ENCODE peak calls at places on chromosomes 12 and 14, in ten cellular contexts. E is cardiac muscle cell; S is sigmoid colon; Q is body of pancreas; R is testis; I is A549; W is PC-3; N is fibroblast of lung; B is CD8-positive, alpha-beta memory T cell; Y is ovary. F is an unnamed sample.
A peak's percentile ranks its signal among the peaks of the same experiment; 100 is the strongest.

GRCh38 chr14:54206477-54206876 is 190.3 kb upstream of the CDKN3 start:
- DNase-seq in E (peak; percentile 31), R (no peak), I (no peak), W (peak; percentile 33), Q (no peak), Y (no peak), N (no peak), B (no peak), S (no peak), F (no peak)

GRCh38 chr12:22255097-22255496 is 79.4 kb downstream of the ST8SIA1 start:
- DNase-seq in W (no peak), I (no peak), Y (no peak), E (no peak), N (peak; percentile 57), S (no peak), Q (no peak), B (no peak), R (no peak), F (peak; percentile 80)

GRCh38 chr12:29157486-29157946 is 8.4 kb downstream of the FAR2 start:
- DNase-seq in E (peak; percentile 43), B (no peak), N (no peak), R (no peak), Y (no peak), S (no peak), I (no peak), Q (no peak), W (peak; percentile 68), F (no peak)

GRCh38 chr12:54156578-54156977 is 32.2 kb downstream of the SMUG1 start:
- DNase-seq in N (no peak), B (no peak), S (no peak), R (no peak), W (no peak), I (no peak), E (no peak), Y (no peak), Q (no peak), F (no peak)

GRCh38 chr12:132145334-132145733 is 1.1 kb downstream of the NOC4L start:
- DNase-seq in B (no peak), Y (peak; percentile 32), S (no peak), I (no peak), R (no peak), E (no peak), W (no peak), Q (no peak), N (no peak), F (no peak)

GRCh38 chr12:17326649-17327048 is 720.7 kb upstream of the LMO3 start:
- DNase-seq in N (no peak), Q (no peak), Y (no peak), S (no peak), I (no peak), R (no peak), B (no peak), E (no peak), W (no peak), F (peak; percentile 6)

GRCh38 chr12:132444957-132445883 is 44.7 kb upstream of the FBRSL1 start:
- DNase-seq in W (no peak), N (no peak), Q (peak; percentile 55), I (no peak), Y (no peak), R (peak; percentile 45), B (peak; percentile 80), E (no peak), S (no peak), F (no peak)

GRCh38 chr14:65211341-65211987 is 109.1 kb upstream of the MAX start:
- DNase-seq in N (peak; percentile 85), W (peak; percentile 85), S (no peak), Q (no peak), Y (no peak), I (no peak), E (peak; percentile 78), B (no peak), R (no peak), F (peak; percentile 29)

GRCh38 chr14:20428802-20429201 is 7.2 kb downstream of the KLHL33 start:
- DNase-seq in E (no peak), Q (no peak), W (peak; percentile 25), R (no peak), B (no peak), I (no peak), S (no peak), Y (no peak), N (no peak), F (no peak)

GRCh38 chr12:130158775-130159100 is 3.5 kb upstream of the FZD10 start:
- DNase-seq in I (no peak), Y (no peak), R (no peak), W (no peak), E (no peak), S (no peak), Q (no peak), N (no peak), B (no peak), F (no peak)

GRCh38 chr14:71403673-71404072 is 496.4 kb downstream of the PCNX1 start:
- DNase-seq in B (peak; percentile 20), W (peak; percentile 51), E (peak; percentile 47), Q (no peak), N (peak; percentile 27), S (no peak), R (no peak), Y (no peak), I (no peak), F (peak; percentile 23)

GRCh38 chr12:106110626-106111300 is 28.0 kb downstream of the NUAK1 start:
- DNase-seq in W (no peak), E (no peak), B (no peak), S (peak; percentile 21), R (no peak), Y (no peak), Q (no peak), I (no peak), N (no peak), F (no peak)
- H3K4me1 ChIP-seq in W (peaks cover 62% of the 10 kb centered on the region), E (peaks cover 24% of the 10 kb centered on the region), B (no peaks in the 10 kb centered on the region), S (peaks cover 59% of the 10 kb centered on the region), R (peaks cover 40% of the 10 kb centered on the region), Y (peaks cover 21% of the 10 kb centered on the region), Q (peaks cover 54% of the 10 kb centered on the region), I (peaks cover 100% of the 10 kb centered on the region), N (peaks cover 23% of the 10 kb centered on the region), F (peaks cover 20% of the 10 kb centered on the region)

DNA sequence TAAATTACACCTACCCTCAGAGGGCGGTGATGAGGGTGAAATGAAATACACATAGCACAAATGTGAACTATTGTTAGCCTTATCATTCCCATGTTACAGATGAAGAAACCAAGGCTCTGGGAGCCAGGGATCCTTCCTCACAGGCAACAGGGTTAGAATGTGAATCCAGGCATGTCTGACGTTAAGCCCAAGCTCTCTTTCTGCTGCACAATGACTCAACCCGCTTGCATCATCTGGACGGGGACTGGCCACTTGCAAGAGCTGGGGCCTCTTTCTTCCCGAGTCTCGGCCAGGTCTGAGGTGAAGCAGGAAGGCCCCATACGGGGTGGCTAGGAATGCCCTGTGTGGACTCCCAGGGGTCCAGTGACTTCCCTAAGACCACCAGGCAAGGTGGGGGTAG is 105.2 kb downstream of the RBM19 start:
- DNase-seq in N (peak; percentile 96), W (no peak), R (no peak), B (no peak), Y (no peak), E (peak; percentile 97), I (peak; percentile 60), S (no peak), Q (no peak), F (peak; percentile 78)
- H3K4me1 ChIP-seq in N (no peaks in the 10 kb centered on the region), W (no peaks in the 10 kb centered on the region), R (peaks cover 11% of the 10 kb centered on the region), B (no peaks in the 10 kb centered on the region), Y (no peaks in the 10 kb centered on the region), E (no peaks in the 10 kb centered on the region), I (peaks cover 28% of the 10 kb centered on the region), S (peaks cover 4% of the 10 kb centered on the region), Q (no peaks in the 10 kb centered on the region), F (peaks cover 16% of the 10 kb centered on the region)

GRCh38 chr12:4246116-4246515 is 27.4 kb upstream of the CCND2 start:
- DNase-seq in Y (no peak), E (no peak), S (no peak), W (no peak), N (no peak), Q (no peak), R (no peak), I (no peak), B (no peak), F (no peak)
- H3K4me1 ChIP-seq in Y (no peaks in the 10 kb centered on the region), E (peaks cover 8% of the 10 kb centered on the region), S (no peaks in the 10 kb centered on the region), W (no peaks in the 10 kb centered on the region), N (no peaks in the 10 kb centered on the region), Q (no peaks in the 10 kb centered on the region), R (no peaks in the 10 kb centered on the region), I (no peaks in the 10 kb centered on the region), B (no peaks in the 10 kb centered on the region), F (no peaks in the 10 kb centered on the region)

DNA sequence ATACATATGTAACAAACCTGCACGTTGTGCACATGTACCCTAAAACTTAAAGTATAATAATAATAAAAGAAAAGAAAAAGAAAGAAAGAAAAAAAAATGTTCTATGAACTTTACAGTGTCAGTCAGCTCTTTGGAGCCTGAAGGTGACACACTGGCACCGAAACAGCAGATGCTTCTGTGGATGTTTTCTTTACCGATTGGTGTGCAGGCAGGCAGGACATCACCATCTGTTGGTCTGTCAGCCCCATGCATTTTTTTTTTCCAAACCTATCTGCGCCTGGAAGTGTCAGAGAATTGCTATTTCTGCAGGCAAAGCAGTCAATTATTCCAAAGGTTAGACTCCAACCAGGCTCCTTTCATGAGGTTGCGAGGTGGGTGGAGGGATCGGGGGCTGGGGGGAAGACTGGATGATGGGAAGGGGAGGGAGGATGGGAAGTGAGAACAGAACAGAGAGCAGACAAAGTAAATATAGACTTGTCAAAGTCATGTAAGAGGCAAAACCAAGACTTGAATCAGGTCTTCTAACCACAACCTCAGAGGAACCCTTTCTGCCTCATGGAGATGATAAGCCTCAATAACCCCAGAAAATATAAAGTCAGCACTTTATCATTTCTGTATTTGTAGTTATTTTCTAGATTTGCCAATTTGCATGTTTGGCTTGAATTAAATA is 117.7 kb downstream of the OTOGL start:
- DNase-seq in Q (no peak), W (no peak), I (no peak), S (no peak), R (no peak), B (no peak), E (no peak), N (no peak), Y (no peak), F (no peak)
- H3K4me1 ChIP-seq in Q (peaks cover 6% of the 10 kb centered on the region), W (no peaks in the 10 kb centered on the region), I (peaks cover 4% of the 10 kb centered on the region), S (peaks cover 10% of the 10 kb centered on the region), R (no peaks in the 10 kb centered on the region), B (no peaks in the 10 kb centered on the region), E (peaks cover 60% of the 10 kb centered on the region), N (no peaks in the 10 kb centered on the region), Y (no peaks in the 10 kb centered on the region), F (peaks cover 8% of the 10 kb centered on the region)

GRCh38 chr14:101773378-101773777 is 11.9 kb downstream of the PPP2R5C start:
- DNase-seq in E (no peak), N (no peak), R (no peak), Q (no peak), S (no peak), W (no peak), B (no peak), Y (no peak), I (no peak), F (no peak)
- H3K4me1 ChIP-seq in E (peaks cover 5% of the 10 kb centered on the region), N (no peaks in the 10 kb centered on the region), R (peaks cover 7% of the 10 kb centered on the region), Q (peaks cover 14% of the 10 kb centered on the region), S (peaks cover 8% of the 10 kb centered on the region), W (peaks cover 18% of the 10 kb centered on the region), B (peaks cover 7% of the 10 kb centered on the region), Y (no peaks in the 10 kb centered on the region), I (no peaks in the 10 kb centered on the region), F (no peaks in the 10 kb centered on the region)

GRCh38 chr14:76720382-76720813 is 40.9 kb upstream of the VASH1 start:
- DNase-seq in Q (peak; percentile 55), Y (peak; percentile 69), R (peak; percentile 84), W (no peak), N (peak; percentile 59), S (peak; percentile 85), E (peak; percentile 85), I (no peak), B (no peak), F (no peak)
- H3K4me1 ChIP-seq in Q (no peaks in the 10 kb centered on the region), Y (peaks cover 4% of the 10 kb centered on the region), R (peaks cover 28% of the 10 kb centered on the region), W (no peaks in the 10 kb centered on the region), N (peaks cover 2% of the 10 kb centered on the region), S (no peaks in the 10 kb centered on the region), E (no peaks in the 10 kb centered on the region), I (peaks cover 8% of the 10 kb centered on the region), B (peaks cover 6% of the 10 kb centered on the region), F (no peaks in the 10 kb centered on the region)

F was measured in trophoblast cell.